ENCODE peak calls at places on chromosome 6, in eight cellular contexts. K is H9; Y is activated T-helper 9 cell treated with anti-CD3 and anti-CD28 coated beads, Interleukin-2, amount 50 U/mL, for 16 hours; Q is cardiac fibroblast; X is pancreas; I is NB4; L is astrocyte of the cerebellum; B is NCI-H82. V is an unnamed sample.

GRCh38 chr6:145453376-145453775 is 281.9 kb downstream of the EPM2A start:
- DNase-seq in I (no peak), Y (no peak), K (no peak), B (no peak), L (no peak), X (no peak), Q (peak), V (no peak)

GRCh38 chr6:54198134-54198533 is 86.9 kb downstream of the MLIP start:
- DNase-seq in I (peak), K (no peak), B (no peak), Q (peak), Y (no peak), X (no peak), L (no peak), V (no peak)

GRCh38 chr6:27866370-27867050 is 45.7 kb downstream of the OR2B2 start:
- DNase-seq in K (peak), X (no peak), Y (no peak), Q (peak), L (no peak), B (peak), I (peak), V (no peak)

GRCh38 chr6:45640811-45641210 is 263.1 kb upstream of the SUPT3H start:
- DNase-seq in Q (no peak), Y (no peak), X (no peak), I (no peak), L (no peak), B (no peak), K (no peak), V (no peak)

GRCh38 chr6:45896783-45897441 is 118.7 kb downstream of the CLIC5 start:
- DNase-seq in Q (peak), B (no peak), K (no peak), X (no peak), I (peak), Y (no peak), L (peak), V (no peak)

GRCh38 chr6:20715135-20715806 is 181.0 kb downstream of the CDKAL1 start:
- DNase-seq in X (no peak), I (no peak), Q (peak), B (no peak), Y (no peak), L (no peak), K (no peak), V (no peak)

GRCh38 chr6:128275030-128275429 is 245.4 kb downstream of the PTPRK start:
- DNase-seq in L (no peak), Q (peak), K (no peak), I (no peak), B (no peak), X (no peak), Y (no peak), V (no peak)

GRCh38 chr6:1570848-1571247 is 38.9 kb upstream of the FOXC1 start:
- DNase-seq in B (no peak), Y (no peak), X (no peak), L (no peak), Q (no peak), I (no peak), K (no peak), V (no peak)

GRCh38 chr6:25237579-25237978 is 41.6 kb upstream of the CARMIL1 start:
- DNase-seq in I (no peak), Q (no peak), B (no peak), L (no peak), Y (no peak), X (no peak), K (no peak), V (no peak)

GRCh38 chr6:33759887-33760629 is 13.4 kb upstream of the IP6K3 start:
- DNase-seq in Y (no peak), I (no peak), L (no peak), X (no peak), B (peak), Q (no peak), K (no peak), V (no peak)

GRCh38 chr6:121522265-121522664 is 86.8 kb downstream of the GJA1 start:
- DNase-seq in L (peak), X (no peak), Q (peak), I (no peak), K (no peak), B (no peak), Y (no peak), V (no peak)

GRCh38 chr6:13708679-13709261 is 2.9 kb downstream of the RANBP9 start:
- DNase-seq in I (peak), L (no peak), Q (peak), Y (no peak), X (no peak), B (no peak), K (no peak), V (no peak)

GRCh38 chr6:147205690-147206600 is 1.7 kb downstream of the STXBP5 start:
- DNase-seq in X (no peak), Q (peak), I (no peak), Y (no peak), K (no peak), L (no peak), B (peak), V (no peak)

GRCh38 chr6:30683137-30683979 is 3.1 kb downstream of the PPP1R18 start:
- DNase-seq in X (no peak), B (no peak), L (no peak), K (no peak), I (peak), Q (peak), Y (no peak), V (no peak)

GRCh38 chr6:69985180-69985579 is 118.8 kb downstream of the COL19A1 start:
- DNase-seq in Q (peak), X (no peak), I (no peak), B (no peak), K (no peak), L (no peak), Y (no peak), V (no peak)

GRCh38 chr6:31125162-31125561 is 4.9 kb upstream of the CDSN start:
- DNase-seq in I (no peak), B (no peak), X (no peak), L (no peak), Y (no peak), K (no peak), Q (peak), V (peak)

GRCh38 chr6:84639396-84639795 is 125.0 kb downstream of the TBX18 start:
- DNase-seq in Q (no peak), K (no peak), B (no peak), X (no peak), I (no peak), L (no peak), Y (no peak), V (no peak)

GRCh38 chr6:169839029-169839481 is 87.6 kb downstream of the ERMARD start:
- DNase-seq in Y (no peak), B (peak), X (no peak), Q (no peak), I (no peak), K (peak), L (no peak), V (peak)

GRCh38 chr6:3513416-3513815 is 56.6 kb upstream of the SLC22A23 start:
- DNase-seq in K (no peak), X (no peak), I (no peak), B (no peak), Q (no peak), Y (no peak), L (no peak), V (no peak)

GRCh38 chr6:106442351-106442750 is 81.8 kb downstream of the CRYBG1 start:
- DNase-seq in Y (no peak), I (no peak), Q (no peak), K (no peak), B (peak), L (no peak), X (no peak), V (no peak)

GRCh38 chr6:5439749-5440148 is 178.4 kb downstream of the FARS2 start:
- DNase-seq in Y (no peak), K (no peak), B (no peak), Q (no peak), I (no peak), X (no peak), L (no peak), V (no peak)

V was measured in lung.